ENCODE peak calls at places on chromosome 15, in nine cellular contexts. A is OCI-LY7, X is lower leg skin, H is fibroblast of lung, V is epithelial cell of proximal tubule, B is cardiac fibroblast, U is IMR-90, O is A549, G is uterus. S is an unnamed sample.

GRCh38 chr15:74780983-74781672 is 752 bp upstream of the CSK start:
- DNase-seq in O (no peak), V (no peak), B (peak), G (no peak), U (peak), A (peak), X (no peak), H (peak), S (no peak)

GRCh38 chr15:39419651-39420050 is 161.2 kb upstream of the THBS1 start:
- DNase-seq in U (no peak), X (no peak), H (no peak), G (no peak), V (no peak), A (no peak), B (no peak), O (no peak), S (no peak)

GRCh38 chr15:88849376-88850122 is 45.8 kb downstream of the HAPLN3 start:
- DNase-seq in X (no peak), A (no peak), B (no peak), V (no peak), G (no peak), U (no peak), O (no peak), H (no peak), S (no peak)

GRCh38 chr15:39785806-39786205 is 3.2 kb upstream of the FSIP1 start:
- DNase-seq in O (no peak), H (no peak), U (no peak), X (no peak), A (no peak), B (no peak), G (no peak), V (no peak), S (no peak)

GRCh38 chr15:76565366-76565765 is 228.8 kb downstream of the ISL2 start:
- DNase-seq in G (no peak), O (no peak), B (no peak), A (no peak), V (no peak), H (peak), U (peak), X (no peak), S (no peak)

GRCh38 chr15:83733691-83734090 is 79.8 kb downstream of the ADAMTSL3 start:
- DNase-seq in X (no peak), V (no peak), A (no peak), G (no peak), B (no peak), H (no peak), O (no peak), U (no peak), S (no peak)

GRCh38 chr15:60964527-60964926 is 264.6 kb downstream of the RORA start:
- DNase-seq in V (no peak), G (no peak), O (peak), U (no peak), B (no peak), X (no peak), H (no peak), A (no peak), S (no peak)

GRCh38 chr15:48939686-48940085 is 24.0 kb downstream of the SHC4 start:
- DNase-seq in X (no peak), B (peak), A (no peak), O (peak), U (peak), V (no peak), G (no peak), H (peak), S (no peak)

GRCh38 chr15:75532413-75533250 is 46.5 kb downstream of the PTPN9 start:
- DNase-seq in V (peak), H (peak), B (peak), U (peak), O (peak), A (peak), G (peak), X (peak), S (no peak)

GRCh38 chr15:62392411-62392810 is 227.3 kb upstream of the C2CD4B start:
- DNase-seq in H (peak), A (peak), G (no peak), X (no peak), U (peak), B (peak), O (peak), V (no peak), S (no peak)

GRCh38 chr15:36156855-36157521 is 422.4 kb upstream of the CDIN1 start:
- DNase-seq in B (peak), X (peak), H (peak), V (peak), O (peak), U (peak), G (peak), A (no peak), S (no peak)

GRCh38 chr15:99122831-99123705 is 18.2 kb downstream of the SYNM start:
- DNase-seq in U (no peak), X (no peak), V (no peak), O (no peak), A (no peak), B (no peak), G (no peak), H (no peak), S (no peak)

GRCh38 chr15:40358492-40359353 is 704 bp downstream of the DISP2 start:
- DNase-seq in H (no peak), U (no peak), O (no peak), A (peak), V (no peak), X (no peak), G (no peak), B (no peak), S (no peak)

GRCh38 chr15:71601038-71601869 is 209.1 kb upstream of the NR2E3 start:
- DNase-seq in U (peak), X (no peak), V (no peak), B (no peak), G (no peak), O (no peak), H (peak), A (no peak), S (no peak)

GRCh38 chr15:101773496-101774100 is 29.7 kb upstream of the OR4F6 start:
- DNase-seq in B (no peak), H (no peak), X (no peak), O (peak), G (no peak), U (no peak), V (no peak), A (peak), S (no peak)
- TF ChIP-seq CTCF in B (peak), H (no peak), X (no peak), O (no peak), G (no peak), U (no peak), V (peak), A (peak), S (peak)

GRCh38 chr15:69955240-69955894 is 142.3 kb downstream of the TLE3 start:
- DNase-seq in U (no peak), O (no peak), V (no peak), B (no peak), H (no peak), A (peak), G (no peak), X (no peak), S (no peak)

GRCh38 chr15:69954726-69955125 is 143.0 kb downstream of the TLE3 start:
- DNase-seq in H (no peak), X (no peak), O (no peak), V (no peak), U (no peak), G (no peak), B (no peak), A (no peak), S (no peak)

GRCh38 chr15:69953816-69954215 is 143.9 kb downstream of the TLE3 start:
- DNase-seq in O (no peak), A (no peak), G (no peak), V (no peak), H (no peak), U (no peak), B (no peak), X (no peak), S (no peak)

GRCh38 chr15:69952210-69952555 is 145.5 kb downstream of the TLE3 start:
- DNase-seq in V (no peak), U (no peak), A (no peak), X (no peak), G (no peak), H (no peak), B (no peak), O (no peak), S (no peak)

DNA sequence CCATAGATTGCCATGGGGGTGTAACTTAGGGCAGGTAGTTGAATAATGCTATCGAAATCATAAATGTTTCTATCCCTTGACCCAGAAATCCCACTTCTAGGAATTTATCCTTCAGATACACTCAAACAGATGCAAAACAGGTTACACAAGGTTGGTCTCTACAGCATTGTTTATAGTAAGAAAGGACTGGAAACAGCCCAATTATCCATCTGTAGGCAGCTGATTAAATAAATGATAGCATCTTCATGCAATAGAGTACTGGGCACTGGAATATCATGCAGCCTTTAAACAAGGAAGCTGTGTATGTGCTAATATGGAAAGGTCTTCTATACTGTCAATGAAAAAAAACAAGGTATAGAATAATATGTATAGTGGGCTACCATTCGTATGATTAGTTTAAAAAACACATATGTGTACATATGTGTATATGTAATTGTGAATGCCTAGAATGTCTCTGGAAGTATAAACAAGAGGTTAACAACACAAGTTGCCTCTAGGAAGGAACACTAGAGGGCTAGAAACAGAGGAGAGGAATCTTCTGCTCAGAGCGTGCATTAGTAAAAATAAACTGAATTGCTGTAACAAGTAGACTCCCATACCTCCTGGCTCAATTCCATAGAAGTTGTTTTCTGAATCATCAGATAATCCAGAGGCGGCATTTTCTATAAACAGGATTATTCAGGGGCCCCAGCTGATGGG is 146.1 kb downstream of the TLE3 start:
- DNase-seq in O (no peak), G (no peak), A (no peak), B (peak), X (no peak), V (no peak), U (peak), H (peak), S (no peak)
- TF ChIP-seq CTCF in O (no peak), G (no peak), A (peak), B (peak), X (no peak), V (no peak), U (no peak), H (peak), S (no peak)

GRCh38 chr15:69603369-69604049 is 150.9 kb downstream of the RPLP1 start:
- DNase-seq in X (no peak), V (no peak), B (no peak), U (no peak), A (no peak), H (no peak), O (no peak), G (no peak), S (no peak)

GRCh38 chr15:69602095-69602494 is 149.5 kb downstream of the RPLP1 start:
- DNase-seq in V (no peak), G (no peak), X (no peak), H (no peak), O (no peak), B (no peak), U (no peak), A (no peak), S (no peak)

GRCh38 chr15:69602921-69603320 is 150.3 kb downstream of the RPLP1 start:
- DNase-seq in B (no peak), U (no peak), A (no peak), V (no peak), X (no peak), H (no peak), G (no peak), O (no peak), S (no peak)

GRCh38 chr15:69607101-69607500 is 154.5 kb downstream of the RPLP1 start:
- DNase-seq in A (no peak), X (no peak), H (no peak), U (no peak), G (no peak), O (no peak), V (no peak), B (peak), S (no peak)

DNA sequence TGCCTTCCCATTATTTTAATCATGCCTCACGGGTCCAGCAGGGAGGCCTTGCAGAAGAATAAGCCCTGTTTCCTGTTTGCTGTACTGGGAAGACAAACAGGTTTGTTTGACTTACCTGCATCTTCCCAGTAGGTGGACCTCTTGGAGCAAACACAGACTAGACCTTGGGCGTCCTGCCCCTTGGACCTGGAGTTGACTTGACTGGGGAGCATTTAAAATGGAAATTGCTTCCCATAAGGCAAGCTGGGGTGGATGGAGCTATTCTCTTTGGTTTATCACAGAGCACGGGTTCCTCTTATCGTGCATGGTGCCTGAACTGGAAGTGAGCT is 151.4 kb downstream of the RPLP1 start:
- DNase-seq in U (no peak), H (no peak), G (no peak), A (no peak), B (no peak), V (no peak), O (peak), X (no peak), S (no peak)
- TF ChIP-seq CTCF in U (no peak), H (no peak), G (no peak), A (peak), B (no peak), V (peak), O (peak), X (no peak), S (no peak)

GRCh38 chr15:94154255-94154654 is 77.1 kb upstream of the MCTP2 start:
- DNase-seq in V (no peak), H (no peak), G (no peak), O (no peak), U (no peak), B (no peak), X (no peak), A (no peak), S (no peak)
- TF ChIP-seq CTCF in V (no peak), H (no peak), G (no peak), O (no peak), U (no peak), B (no peak), X (no peak), A (peak), S (no peak)

GRCh38 chr15:94266000-94266399 is 34.6 kb downstream of the MCTP2 start:
- DNase-seq in G (no peak), O (no peak), B (no peak), H (no peak), A (no peak), U (peak), V (no peak), X (no peak), S (no peak)

GRCh38 chr15:94266789-94267188 is 35.4 kb downstream of the MCTP2 start:
- DNase-seq in V (no peak), G (no peak), X (no peak), O (no peak), H (no peak), A (peak), B (no peak), U (no peak), S (no peak)

GRCh38 chr15:94263341-94264273 is 32.2 kb downstream of the MCTP2 start:
- DNase-seq in A (peak), O (no peak), V (no peak), H (peak), U (peak), X (no peak), B (no peak), G (no peak), S (peak)

GRCh38 chr15:94262201-94262600 is 30.8 kb downstream of the MCTP2 start:
- DNase-seq in A (no peak), B (no peak), V (no peak), U (no peak), G (no peak), H (no peak), O (no peak), X (no peak), S (no peak)

GRCh38 chr15:94265009-94265408 is 33.6 kb downstream of the MCTP2 start:
- DNase-seq in A (no peak), G (no peak), B (no peak), U (peak), O (no peak), V (peak), H (peak), X (no peak), S (no peak)
- TF ChIP-seq CTCF in A (no peak), G (no peak), B (no peak), U (no peak), O (no peak), V (no peak), H (no peak), X (no peak), S (no peak)

S was measured in GM10248.